ENCODE peak calls at places on chromosomes 7 and 10, in four cellular contexts. O, M, A and U are unnamed samples.

GRCh38 chr7:138546829-138547228 is 86.8 kb downstream of the TRIM24 start:
- DNase-seq in O (no peak), A (no peak), M (no peak), U (no peak)

GRCh38 chr7:24894670-24895221 is 85.2 kb downstream of the OSBPL3 start:
- DNase-seq in O (no peak), M (no peak), A (peak; percentile 57), U (no peak)

GRCh38 chr7:107528461-107528860 is 35.3 kb downstream of the COG5 start:
- DNase-seq in M (no peak), A (no peak), O (no peak), U (peak; percentile 20)

GRCh38 chr7:124275411-124275810 is 242.5 kb upstream of the TMEM229A start:
- DNase-seq in M (no peak), A (no peak), O (no peak), U (no peak)

GRCh38 chr10:69065406-69066361 is 22.2 kb upstream of the SRGN start:
- DNase-seq in M (no peak), O (no peak), A (no peak), U (no peak)

GRCh38 chr7:102814025-102814471 is 65.2 kb downstream of the FAM185A start:
- DNase-seq in O (no peak), M (no peak), A (no peak), U (no peak)

GRCh38 chr10:50988792-50989191 is 85.5 kb upstream of the PRKG1 start:
- DNase-seq in A (no peak), O (peak; percentile 19), M (no peak), U (no peak)

GRCh38 chr10:49645417-49646255 is 31.8 kb downstream of the CHAT start:
- DNase-seq in A (no peak), O (no peak), M (no peak), U (no peak)

GRCh38 chr10:95411635-95412034 is 120.8 kb upstream of the PDLIM1 start:
- DNase-seq in O (no peak), M (no peak), A (no peak), U (no peak)

GRCh38 chr7:141928147-141928894 is 12.1 kb downstream of the OR9A4 start:
- DNase-seq in M (no peak), A (no peak), O (no peak), U (no peak)

GRCh38 chr10:33783557-33783956 is 449.1 kb upstream of the NRP1 start:
- DNase-seq in M (no peak), A (no peak), O (no peak), U (no peak)

GRCh38 chr7:480531-481218 is 39.0 kb downstream of the PDGFA start:
- DNase-seq in A (peak; percentile 71), M (no peak), O (no peak), U (no peak)

GRCh38 chr7:47893238-47893637 is 55.0 kb downstream of the PKD1L1 start:
- DNase-seq in A (peak; percentile 67), O (peak; percentile 69), M (no peak), U (peak; percentile 13)

GRCh38 chr10:59362991-59363390 is 642 bp upstream of the FAM13C start:
- DNase-seq in O (peak; percentile 39), M (no peak), A (no peak), U (no peak)

GRCh38 chr10:73906524-73907447 is 4.1 kb upstream of the PLAU start:
- DNase-seq in M (no peak), O (peak; percentile 41), A (no peak), U (peak; percentile 64)

GRCh38 chr10:107409517-107409916 is 245.0 kb upstream of the SORCS1 start:
- DNase-seq in M (no peak), O (no peak), A (no peak), U (no peak)

GRCh38 chr7:14817829-14818228 is 84.7 kb downstream of the DGKB start:
- DNase-seq in A (no peak), M (no peak), O (no peak), U (no peak)

GRCh38 chr7:118153551-118154177 is 30.3 kb upstream of the LSM8 start:
- DNase-seq in M (no peak), A (peak; percentile 58), O (peak; percentile 13), U (peak; percentile 23)

GRCh38 chr10:33799281-33799943 is 464.9 kb upstream of the NRP1 start:
- DNase-seq in O (no peak), M (no peak), A (no peak), U (peak; percentile 92)

GRCh38 chr7:98120559-98120958 is 13.9 kb downstream of the LMTK2 start:
- DNase-seq in O (no peak), M (no peak), A (no peak), U (no peak)

DNA sequence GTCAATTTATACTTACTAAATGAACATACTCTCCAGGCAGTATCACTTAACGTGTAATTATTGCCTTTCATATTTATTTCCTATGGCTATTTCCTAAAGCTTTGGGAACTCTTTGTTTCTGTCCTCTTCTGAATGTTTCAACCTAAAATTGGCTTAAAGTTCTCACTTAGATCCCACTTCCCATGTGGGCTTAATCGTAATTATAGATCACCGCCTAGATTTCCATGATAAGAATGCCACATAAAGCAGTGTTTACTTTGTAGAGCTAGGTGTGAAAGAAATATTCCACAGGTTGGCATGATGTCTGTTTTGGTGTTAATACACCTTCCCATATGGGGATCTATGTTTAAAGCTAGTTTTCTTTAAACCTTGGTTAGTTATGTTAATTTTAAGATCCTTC is 1.5 kb downstream of the HDAC9 start:
- DNase-seq in O (no peak), M (no peak), A (no peak), U (no peak)
- TF ChIP-seq TARDBP in O (no peak), M (no peak), A (no peak), U (no peak)

GRCh38 chr7:79434867-79435266 is 18.6 kb downstream of the MAGI2 start:
- DNase-seq in A (no peak), M (no peak), O (no peak), U (peak; percentile 88)

GRCh38 chr7:79434098-79434497 is 19.4 kb downstream of the MAGI2 start:
- DNase-seq in O (no peak), M (no peak), A (no peak), U (no peak)

GRCh38 chr7:79430391-79430790 is 23.1 kb downstream of the MAGI2 start:
- DNase-seq in A (no peak), O (no peak), M (no peak), U (no peak)

DNA sequence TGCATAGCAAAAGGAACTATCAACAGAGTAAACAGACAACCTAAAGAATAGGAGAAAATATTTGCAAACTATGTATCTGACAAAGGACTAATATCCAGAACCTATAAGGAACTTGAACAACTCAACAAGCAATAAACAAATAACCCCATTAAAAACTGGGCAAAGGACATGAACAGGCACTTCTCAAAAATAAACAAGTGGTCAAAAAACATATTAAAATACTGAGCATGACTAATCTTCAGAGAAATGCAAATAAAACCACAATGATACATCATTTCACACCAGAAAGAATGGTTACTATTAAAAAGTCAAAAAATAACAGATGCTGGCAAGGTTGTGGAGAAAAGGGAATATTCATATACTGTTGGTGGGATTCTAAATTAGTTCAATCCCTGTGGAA is 17.1 kb downstream of the MAGI2 start:
- DNase-seq in O (no peak), M (no peak), A (no peak), U (no peak)
- TF ChIP-seq TARDBP in O (no peak), M (no peak), A (no peak), U (no peak)

GRCh38 chr7:17535776-17536175 is 237.3 kb downstream of the AHR start:
- DNase-seq in M (no peak), O (no peak), A (no peak), U (no peak)
- TF ChIP-seq TARDBP in M (no peak), O (no peak), A (no peak), U (no peak)

GRCh38 chr10:101693701-101694055 is 1.3 kb downstream of the FBXW4 start:
- DNase-seq in A (no peak), O (peak; percentile 45), M (no peak), U (peak; percentile 44)
- TF ChIP-seq TARDBP in A (no peak), O (no peak), M (no peak), U (no peak)

GRCh38 chr10:1186693-1186990 is 130.5 kb downstream of the WDR37 start:
- DNase-seq in A (no peak), O (no peak), M (no peak), U (no peak)

GRCh38 chr10:1188556-1189135 is 132.5 kb downstream of the WDR37 start:
- DNase-seq in O (no peak), M (no peak), A (no peak), U (no peak)

GRCh38 chr10:1189166-1190051 is 133.2 kb downstream of the WDR37 start:
- DNase-seq in A (no peak), O (no peak), M (no peak), U (no peak)

GRCh38 chr10:1187151-1187854 is 131.1 kb downstream of the WDR37 start:
- DNase-seq in M (no peak), A (no peak), O (no peak), U (no peak)

GRCh38 chr10:1187855-1188555 is 131.8 kb downstream of the WDR37 start:
- DNase-seq in O (no peak), A (no peak), M (no peak), U (no peak)
- TF ChIP-seq TARDBP in O (no peak), A (no peak), M (no peak), U (no peak)